ENCODE peak calls at places on chromosomes 5 and 9, in seven cellular contexts. D is PC-3; L is cardiac muscle cell; C is nucleus accumbens; E is effector memory CD8-positive, alpha-beta T cell; B is left cardiac atrium; F is cerebellum. Y is an unnamed sample.

GRCh38 chr5:130066644-130067043 is 162.4 kb downstream of the CHSY3 start:
- DNase-seq in D (no peak), L (peak), C (no peak), E (no peak), B (peak), F (no peak), Y (no peak)

GRCh38 chr5:33299621-33300208 is 141.1 kb upstream of the TARS1 start:
- DNase-seq in D (peak), L (peak), C (no peak), E (no peak), B (no peak), F (no peak), Y (no peak)

GRCh38 chr5:159317849-159318248 is 12.4 kb downstream of the IL12B start:
- DNase-seq in D (no peak), L (no peak), C (no peak), E (no peak), B (no peak), F (no peak), Y (no peak)

GRCh38 chr9:131715906-131716305 is 24.0 kb downstream of the RAPGEF1 start:
- DNase-seq in D (no peak), L (peak), C (no peak), E (no peak), B (peak), F (no peak), Y (no peak)

GRCh38 chr9:7408845-7409244 is 390.7 kb downstream of the DMAC1 start:
- DNase-seq in D (no peak), L (no peak), C (no peak), E (no peak), B (no peak), F (no peak), Y (no peak)

GRCh38 chr9:91162784-91163440 is 198.8 kb downstream of the AUH start:
- DNase-seq in D (peak), L (peak), C (peak), E (no peak), B (no peak), F (no peak), Y (no peak)

GRCh38 chr5:159218595-159219023 is 9.3 kb upstream of the RNF145 start:
- DNase-seq in D (no peak), L (peak), C (no peak), E (no peak), B (no peak), F (no peak), Y (no peak)

GRCh38 chr9:114076237-114077161 is 1.6 kb downstream of the AMBP start:
- DNase-seq in D (no peak), L (no peak), C (no peak), E (no peak), B (no peak), F (no peak), Y (no peak)

GRCh38 chr5:59041355-59041754 is 458.5 kb downstream of the RAB3C start:
- DNase-seq in D (no peak), L (no peak), C (no peak), E (no peak), B (no peak), F (no peak), Y (no peak)

GRCh38 chr5:168529361-168530234 is 493 bp downstream of the FBLL1 start:
- DNase-seq in D (no peak), L (peak), C (no peak), E (no peak), B (no peak), F (peak), Y (no peak)

GRCh38 chr5:68243681-68244080 is 28.1 kb downstream of the PIK3R1 start:
- DNase-seq in D (no peak), L (no peak), C (no peak), E (no peak), B (no peak), F (no peak), Y (no peak)

GRCh38 chr5:13985736-13986418 is 41.4 kb upstream of the DNAH5 start:
- DNase-seq in D (peak), L (peak), C (no peak), E (no peak), B (peak), F (no peak), Y (peak)

GRCh38 chr9:91954841-91955471 is 4.9 kb upstream of the ROR2 start:
- DNase-seq in D (peak), L (peak), C (no peak), E (peak), B (peak), F (no peak), Y (no peak)

GRCh38 chr9:69936427-69936826 is 107.2 kb upstream of the MAMDC2 start:
- DNase-seq in D (peak), L (peak), C (no peak), E (no peak), B (no peak), F (no peak), Y (no peak)

GRCh38 chr5:151665584-151665982 is 21.1 kb downstream of the SPARC start:
- DNase-seq in D (no peak), L (peak), C (no peak), E (no peak), B (no peak), F (no peak), Y (no peak)

GRCh38 chr5:68392608-68393007 is 177.1 kb downstream of the PIK3R1 start:
- DNase-seq in D (no peak), L (no peak), C (no peak), E (no peak), B (no peak), F (no peak), Y (no peak)